ENCODE peak calls at places on chromosomes 13 and 19, in eight cellular contexts. F is progenitor cell of endocrine pancreas; L is NCI-H446 treated with DMSO at 0.1 percent for 48 hours; D is GM04504; M is kidney tubule cell; T is stimulated activated naive CD8-positive, alpha-beta T cell treated with anti-CD3 and anti-CD28 coated beads, Interleukin-15, Interleukin-2, amounts not matched to agents 100 U/mL and 50 U/mL, for 24 hours; Z is omental fat pad; Q is transverse colon. P is an unnamed sample.

GRCh38 chr19:49594157-49595005 is 3.4 kb downstream of the PRR12 start:
- DNase-seq in T (no peak), F (no peak), Q (no peak), L (no peak), M (no peak), Z (no peak), D (no peak), P (no peak)

GRCh38 chr19:30340724-30341595 is 31.2 kb upstream of the ZNF536 start:
- DNase-seq in T (no peak), L (no peak), Q (no peak), F (no peak), M (no peak), D (peak), Z (no peak), P (no peak)

GRCh38 chr19:49761249-49761624 is 1.9 kb downstream of the TSKS start:
- DNase-seq in F (no peak), L (no peak), D (no peak), M (no peak), Z (no peak), Q (no peak), T (no peak), P (no peak)

GRCh38 chr13:89401209-89401810 is 1730.1 kb downstream of the SLITRK5 start:
- DNase-seq in T (no peak), L (no peak), Z (no peak), D (peak), M (peak), F (no peak), Q (no peak), P (no peak)

GRCh38 chr13:40064723-40065122 is 409.3 kb downstream of the COG6 start:
- DNase-seq in L (peak), M (peak), Z (no peak), D (peak), Q (no peak), T (no peak), F (no peak), P (no peak)

GRCh38 chr13:44810067-44810840 is 179.0 kb downstream of the NUFIP1 start:
- DNase-seq in F (no peak), D (no peak), M (no peak), Z (no peak), L (no peak), Q (peak), T (no peak), P (no peak)

GRCh38 chr19:34589730-34590129 is 87.2 kb downstream of the SCGB2B2 start:
- DNase-seq in Z (no peak), L (no peak), M (no peak), D (no peak), T (no peak), F (no peak), Q (no peak), P (no peak)

GRCh38 chr19:50030225-50030624 is 4.4 kb downstream of the ZNF473 start:
- DNase-seq in T (no peak), Z (no peak), L (no peak), F (no peak), M (no peak), Q (no peak), D (no peak), P (no peak)

GRCh38 chr13:36736119-36736726 is 62.4 kb downstream of the SERTM1 start:
- DNase-seq in Q (peak), Z (no peak), D (peak), T (peak), L (no peak), F (peak), M (peak), P (peak)

GRCh38 chr19:29672933-29673336 is 7.7 kb downstream of the PLEKHF1 start:
- DNase-seq in T (peak), Q (peak), Z (peak), L (no peak), F (no peak), M (no peak), D (no peak), P (peak)

GRCh38 chr13:99988469-99989375 is 7.1 kb downstream of the ZIC2 start:
- DNase-seq in F (no peak), M (no peak), L (no peak), Z (no peak), D (no peak), T (no peak), Q (no peak), P (no peak)

GRCh38 chr19:45613926-45614725 is 12.1 kb upstream of the GPR4 start:
- DNase-seq in T (peak), F (no peak), L (no peak), D (peak), Z (no peak), M (peak), Q (peak), P (no peak)

GRCh38 chr19:58395979-58396627 is 647 bp downstream of the RNF225 start:
- DNase-seq in M (no peak), Q (no peak), T (no peak), D (no peak), F (no peak), L (no peak), Z (no peak), P (no peak)

GRCh38 chr19:54947381-54947780 is at the start of gene NLRP7:
- DNase-seq in L (no peak), T (no peak), Q (no peak), M (no peak), Z (no peak), F (no peak), D (no peak), P (no peak)

GRCh38 chr13:80334582-80335260 is 6.2 kb downstream of the SPRY2 start:
- DNase-seq in D (no peak), T (no peak), F (no peak), Q (no peak), M (peak), Z (no peak), L (no peak), P (no peak)

GRCh38 chr19:49430678-49431329 is 5.6 kb downstream of the GFY start:
- DNase-seq in L (no peak), M (peak), Z (no peak), F (no peak), Q (no peak), D (no peak), T (peak), P (no peak)

GRCh38 chr19:8001995-8002849 is 3.2 kb downstream of the ELAVL1 start:
- DNase-seq in M (peak), T (peak), D (peak), F (peak), Z (peak), Q (peak), L (peak), P (peak)

GRCh38 chr19:3135961-3136683 is at the start of gene GNA15:
- DNase-seq in M (no peak), Z (no peak), F (no peak), L (no peak), Q (peak), T (peak), D (no peak), P (peak)

GRCh38 chr19:45178262-45179062 is at the start of gene BLOC1S3:
- DNase-seq in Z (peak), M (peak), L (peak), Q (peak), F (peak), D (peak), T (peak), P (peak)

GRCh38 chr13:90918551-90918950 is 428.9 kb upstream of the MIR17HG start:
- DNase-seq in M (peak), F (no peak), Q (no peak), Z (no peak), D (no peak), L (no peak), T (no peak), P (no peak)

GRCh38 chr13:29522044-29522685 is 73.3 kb downstream of the SLC7A1 start:
- DNase-seq in Z (no peak), Q (no peak), T (no peak), M (no peak), D (peak), F (no peak), L (no peak), P (no peak)

GRCh38 chr13:99792079-99792921 is 179.3 kb downstream of the ZIC5 start:
- DNase-seq in F (no peak), Z (no peak), L (no peak), Q (no peak), T (no peak), M (no peak), D (no peak), P (no peak)

GRCh38 chr13:114081761-114082681 is 50.4 kb downstream of the RASA3 start:
- DNase-seq in L (no peak), F (no peak), T (no peak), M (no peak), Z (peak), Q (no peak), D (no peak), P (no peak)

GRCh38 chr13:112172641-112173171 is 105.8 kb downstream of the SOX1 start:
- DNase-seq in Z (no peak), M (no peak), D (no peak), T (no peak), L (no peak), Q (no peak), F (no peak), P (no peak)

GRCh38 chr13:49098771-49099512 is 121.2 kb upstream of the MLNR start:
- DNase-seq in M (peak), Z (no peak), L (no peak), D (no peak), Q (no peak), F (no peak), T (no peak), P (no peak)